ENCODE peak calls at places on chromosomes 6 and 20, in six cellular contexts. A, G, K, Q, Y and Z are unnamed samples.

GRCh38 chr6:26556263-26557070 is 18.3 kb downstream of the HMGN4 start:
- DNase-seq in K (no peak), Q (peak; percentile 59), G (peak; percentile 90), Y (peak; percentile 97), A (peak; percentile 82), Z (peak; percentile 86)

GRCh38 chr6:67102743-67103142 is 1395.7 kb upstream of the EYS start:
- DNase-seq in A (no peak), Y (no peak), Q (no peak), G (no peak), K (no peak), Z (no peak)

GRCh38 chr6:133991096-133991593 is 38.1 kb downstream of the TBPL1 start:
- DNase-seq in K (no peak), G (peak; percentile 48), A (peak; percentile 80), Y (peak; percentile 77), Q (peak; percentile 80), Z (peak; percentile 94)

GRCh38 chr6:134689676-134690447 is 260.0 kb downstream of the ALDH8A1 start:
- DNase-seq in A (no peak), Y (no peak), K (no peak), G (no peak), Q (no peak), Z (no peak)

GRCh38 chr20:15061061-15061430 is 723.6 kb upstream of the FLRT3 start:
- DNase-seq in G (no peak), Q (no peak), K (no peak), A (no peak), Y (no peak), Z (no peak)

GRCh38 chr6:117206522-117206921 is 58.8 kb upstream of the VGLL2 start:
- DNase-seq in K (no peak), G (no peak), Y (no peak), Q (no peak), A (no peak), Z (no peak)

GRCh38 chr20:56245761-56246160 is 2.8 kb upstream of the MC3R start:
- DNase-seq in G (peak; percentile 46), Y (no peak), A (no peak), K (no peak), Q (no peak), Z (peak; percentile 6)

GRCh38 chr6:9136141-9136865 is 701.0 kb upstream of the SLC35B3 start:
- DNase-seq in Q (no peak), K (no peak), A (no peak), G (no peak), Y (no peak), Z (no peak)

GRCh38 chr20:11847827-11848226 is 69.9 kb upstream of the BTBD3 start:
- DNase-seq in G (no peak), K (no peak), Y (no peak), Q (peak; percentile 33), A (no peak), Z (no peak)

GRCh38 chr6:20483902-20484497 is 50.3 kb upstream of the CDKAL1 start:
- DNase-seq in Q (no peak), A (no peak), Y (peak; percentile 35), G (no peak), K (no peak), Z (no peak)

GRCh38 chr6:130913119-130913518 is 85.9 kb downstream of the SMLR1 start:
- DNase-seq in K (no peak), Y (no peak), G (peak; percentile 14), A (no peak), Q (no peak), Z (no peak)

GRCh38 chr20:2314759-2315439 is 19.1 kb downstream of the TGM3 start:
- DNase-seq in A (peak; percentile 75), Y (peak; percentile 68), Q (no peak), G (peak; percentile 81), K (no peak), Z (peak; percentile 76)

GRCh38 chr20:58665606-58666005 is 14.5 kb downstream of the STX16 start:
- DNase-seq in A (no peak), K (no peak), G (no peak), Y (no peak), Q (no peak), Z (no peak)

GRCh38 chr6:37624606-37625574 is 72.8 kb downstream of the MDGA1 start:
- DNase-seq in K (no peak), Y (no peak), A (no peak), Q (peak; percentile 27), G (peak; percentile 67), Z (no peak)

GRCh38 chr20:33657704-33658095 is 4.4 kb upstream of the C20orf144 start:
- DNase-seq in K (no peak), G (no peak), Q (no peak), Y (no peak), A (no peak), Z (no peak)

GRCh38 chr6:11538049-11538798 is 675 bp downstream of the TMEM170B start:
- DNase-seq in Y (no peak), Q (peak; percentile 29), G (no peak), K (peak; percentile 56), A (no peak), Z (peak; percentile 5)

GRCh38 chr20:57350086-57350710 is 857 bp upstream of the RAE1 start:
- DNase-seq in A (peak; percentile 18), G (no peak), K (no peak), Y (no peak), Q (no peak), Z (no peak)

GRCh38 chr6:134683783-134684765 is 265.8 kb downstream of the ALDH8A1 start:
- DNase-seq in Q (no peak), Y (peak; percentile 68), K (no peak), A (no peak), G (peak; percentile 53), Z (peak; percentile 81)

GRCh38 chr6:167467793-167468431 is 143.0 kb downstream of the TTLL2 start:
- DNase-seq in A (no peak), G (no peak), Q (no peak), K (no peak), Y (no peak), Z (no peak)

GRCh38 chr6:11042750-11043551 is 1.2 kb downstream of the ELOVL2 start:
- DNase-seq in Q (no peak), Y (peak; percentile 15), K (no peak), G (no peak), A (no peak), Z (peak; percentile 29)

GRCh38 chr20:35290887-35291417 is 1.3 kb downstream of the FAM83C start:
- DNase-seq in K (no peak), Q (no peak), G (no peak), Y (no peak), A (no peak), Z (no peak)

GRCh38 chr6:158646023-158646888 is 1.7 kb upstream of the DYNLT1 start:
- DNase-seq in K (no peak), Q (no peak), Y (no peak), G (peak; percentile 93), A (no peak), Z (no peak)

DNA sequence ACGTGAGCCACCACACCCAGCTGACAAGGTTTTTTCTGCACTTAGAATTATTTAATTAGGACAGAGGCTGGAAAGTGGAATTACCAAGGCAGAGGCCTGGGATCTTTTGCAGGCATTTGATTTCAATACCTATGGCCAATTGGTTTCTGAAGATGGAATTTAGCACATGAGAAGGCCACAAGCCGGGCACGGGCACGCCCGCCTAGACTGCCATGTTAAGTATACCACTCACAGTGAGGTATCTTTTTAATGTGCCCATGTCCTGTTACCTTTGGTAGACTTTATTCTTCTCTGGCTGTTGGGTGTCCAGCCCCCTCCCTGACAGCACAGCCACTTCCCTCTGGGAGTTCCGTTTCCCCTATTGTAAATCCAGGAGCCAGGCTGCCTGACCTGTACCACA is 18.0 kb upstream of the TAF8 start:
- DNase-seq in K (no peak), A (no peak), G (no peak), Q (no peak), Y (no peak), Z (no peak)
- TF ChIP-seq CTCF in K (no peak), A (no peak), G (no peak), Q (no peak), Y (no peak), Z (no peak)

DNA sequence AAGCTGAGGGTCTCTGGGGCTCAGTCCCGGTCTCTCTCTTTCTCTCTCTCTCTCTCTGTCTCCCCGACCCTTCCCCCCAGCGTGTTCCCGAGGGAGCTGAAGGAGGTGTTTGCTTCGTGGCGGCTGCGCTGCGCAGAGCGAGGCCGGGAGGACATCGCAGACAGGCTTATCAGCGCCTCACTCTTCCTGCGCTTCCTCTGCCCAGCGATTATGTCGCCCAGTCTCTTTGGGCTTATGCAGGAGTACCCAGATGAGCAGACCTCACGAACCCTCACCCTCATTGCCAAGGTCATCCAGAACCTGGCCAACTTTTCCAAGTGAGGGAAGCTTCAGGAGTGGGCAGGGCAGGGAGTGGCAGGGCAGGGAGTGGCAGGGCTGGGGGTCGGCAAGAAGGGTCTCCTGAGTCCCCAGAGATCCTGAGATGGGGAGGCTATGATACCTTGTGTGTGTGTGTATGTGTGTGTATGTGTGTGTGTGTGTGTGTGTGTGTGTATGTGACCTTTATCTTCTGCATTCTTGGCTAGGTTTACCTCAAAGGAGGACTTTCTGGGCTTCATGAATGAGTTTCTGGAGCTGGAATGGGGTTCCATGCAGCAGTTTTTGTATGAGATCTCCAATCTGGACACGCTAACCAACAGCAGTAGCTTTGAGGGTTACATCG is 13.6 kb upstream of the ZBTB9 start:
- DNase-seq in Y (no peak), G (no peak), A (no peak), Q (no peak), K (no peak), Z (no peak)
- H3K4me3 ChIP-seq in Y (no peak overlapping the region), G (no peak overlapping the region), A (no peak overlapping the region), Q (no peak overlapping the region), K (no peak overlapping the region), Z (no peak overlapping the region)

GRCh38 chr20:47782920-47783552 is 2.2 kb downstream of the SULF2 start:
- DNase-seq in Y (no peak), K (no peak), A (no peak), G (no peak), Q (no peak), Z (no peak)

GRCh38 chr20:47781631-47782030 is 3.6 kb downstream of the SULF2 start:
- DNase-seq in A (no peak), Y (no peak), G (no peak), Q (no peak), K (no peak), Z (no peak)

GRCh38 chr20:47778398-47779354 is 6.6 kb downstream of the SULF2 start:
- DNase-seq in A (no peak), K (no peak), Q (no peak), G (no peak), Y (no peak), Z (no peak)

GRCh38 chr20:47782091-47782490 is 3.2 kb downstream of the SULF2 start:
- DNase-seq in A (no peak), Q (no peak), Y (no peak), G (no peak), K (no peak), Z (no peak)

GRCh38 chr20:47780990-47781389 is 4.3 kb downstream of the SULF2 start:
- DNase-seq in G (no peak), K (no peak), Q (no peak), A (no peak), Y (no peak), Z (no peak)
- TF ChIP-seq CTCF in G (peak; percentile 16), K (no peak), Q (peak; percentile 3), A (no peak), Y (no peak), Z (no peak)

DNA sequence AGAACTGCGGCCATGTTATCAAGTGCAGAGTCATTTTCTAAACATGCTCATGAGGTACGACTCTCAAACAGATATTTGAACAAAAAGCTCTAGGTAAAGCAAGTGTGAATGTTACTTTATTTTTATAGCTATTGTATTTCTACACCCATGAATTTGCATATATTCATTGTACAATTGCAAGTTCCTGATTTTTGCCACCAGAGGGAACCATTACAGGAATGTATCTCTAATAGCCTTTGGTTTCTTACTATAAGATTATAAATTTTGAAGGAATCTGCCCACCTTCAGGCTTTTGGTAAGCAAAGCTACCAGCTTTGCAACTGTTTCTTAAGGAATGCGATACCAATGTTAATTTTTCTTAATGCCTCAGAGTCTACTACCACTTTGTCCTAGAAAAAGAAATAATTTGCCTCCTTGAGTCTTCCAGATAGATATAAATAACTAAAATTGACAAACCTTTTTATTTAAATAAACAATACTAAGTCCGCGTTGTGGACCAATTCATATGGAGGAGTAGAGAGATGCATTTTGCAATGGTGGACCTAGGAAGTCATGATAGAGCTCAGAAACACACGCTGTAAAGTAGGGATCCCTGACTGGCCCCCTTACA is 125.4 kb upstream of the SAMD5 start:
- DNase-seq in Q (peak; percentile 44), A (no peak), Y (peak; percentile 70), G (peak; percentile 19), K (peak; percentile 37), Z (peak; percentile 49)
- H3K4me3 ChIP-seq in Q (no peak overlapping the region), A (no peak overlapping the region), Y (no peak overlapping the region), G (no peak overlapping the region), K (no peak overlapping the region), Z (no peak overlapping the region)